ENCODE peak calls at places on chromosomes 12 and 14, in four cellular contexts. V is retinal pigment epithelial cell, L is IMR-90, O is A549. C is an unnamed sample.

GRCh38 chr14:28242895-28243294 is 523.7 kb upstream of the FOXG1 start:
- DNase-seq in V (no peak), O (no peak), L (no peak), C (no peak)

GRCh38 chr12:68854078-68854468 is 46.1 kb downstream of the MDM2 start:
- DNase-seq in L (no peak), V (no peak), O (no peak), C (no peak)

GRCh38 chr14:68695326-68695768 is 97.5 kb downstream of the ZFP36L1 start:
- DNase-seq in V (peak), O (peak), L (peak), C (peak)

GRCh38 chr14:85463512-85463911 is 66.4 kb upstream of the FLRT2 start:
- DNase-seq in O (peak), V (no peak), L (no peak), C (peak)

GRCh38 chr12:66149702-66150398 is 19.3 kb upstream of the LLPH start:
- DNase-seq in O (no peak), L (no peak), V (no peak), C (peak)

GRCh38 chr12:96108321-96108720 is 72.9 kb upstream of the LTA4H start:
- DNase-seq in V (no peak), L (no peak), O (peak), C (peak)

GRCh38 chr12:43899574-43899973 is 63.7 kb downstream of the TMEM117 start:
- DNase-seq in V (no peak), L (no peak), O (no peak), C (no peak)

GRCh38 chr12:18868673-18869072 is 130.8 kb downstream of the CAPZA3 start:
- DNase-seq in V (no peak), O (no peak), L (peak), C (peak)

GRCh38 chr14:60642270-60642789 is 6.9 kb downstream of the SIX1 start:
- DNase-seq in L (no peak), V (no peak), O (no peak), C (no peak)

GRCh38 chr12:18799561-18799960 is 61.6 kb downstream of the CAPZA3 start:
- DNase-seq in L (peak), V (no peak), O (no peak), C (peak)

GRCh38 chr14:88380405-88380804 is 5.1 kb upstream of the SPATA7 start:
- DNase-seq in V (no peak), O (peak), L (peak), C (peak)

GRCh38 chr12:13834241-13834640 is 147.2 kb downstream of the GRIN2B start:
- DNase-seq in V (no peak), O (no peak), L (no peak), C (no peak)

GRCh38 chr12:52025301-52026172 is 18.8 kb downstream of the TAMALIN start:
- DNase-seq in L (peak), V (peak), O (peak), C (peak)

GRCh38 chr14:20631821-20632389 is 9.6 kb downstream of the OR6S1 start:
- DNase-seq in L (peak), O (peak), V (no peak), C (peak)

GRCh38 chr12:111775205-111776193 is 8.8 kb downstream of the ALDH2 start:
- DNase-seq in O (peak), V (no peak), L (peak), C (peak)

GRCh38 chr14:64504897-64505771 is 564 bp downstream of the ZBTB1 start:
- DNase-seq in O (peak), L (peak), V (no peak), C (peak)

GRCh38 chr14:53458368-53458814 is 305.3 kb upstream of the DDHD1 start:
- DNase-seq in L (peak), O (peak), V (peak), C (peak)

GRCh38 chr12:6692888-6693287 is 3.7 kb upstream of the ZNF384 start:
- DNase-seq in V (no peak), L (no peak), O (no peak), C (no peak)

GRCh38 chr12:90851800-90852718 is 102.9 kb downstream of the CCER1 start:
- DNase-seq in V (peak), L (no peak), O (no peak), C (no peak)

GRCh38 chr12:101959607-101960006 is 82.2 kb downstream of the DRAM1 start:
- DNase-seq in L (no peak), O (no peak), V (no peak), C (no peak)

GRCh38 chr14:34220921-34221320 is 241.1 kb downstream of the SPTSSA start:
- DNase-seq in V (no peak), O (no peak), L (no peak), C (no peak)

GRCh38 chr12:101746661-101747060 is 7.4 kb upstream of the SYCP3 start:
- DNase-seq in L (peak), O (no peak), V (no peak), C (peak)

GRCh38 chr14:87066221-87066817 is 926.7 kb downstream of the GALC start:
- DNase-seq in V (no peak), L (peak), O (no peak), C (peak)

GRCh38 chr14:25122188-25122587 is 72.2 kb upstream of the STXBP6 start:
- DNase-seq in O (no peak), L (no peak), V (no peak), C (peak)

GRCh38 chr12:94372379-94372930 is 87.2 kb downstream of the CEP83 start:
- DNase-seq in O (no peak), L (no peak), V (no peak), C (no peak)

GRCh38 chr14:71321556-71322315 is 414.5 kb downstream of the PCNX1 start:
- DNase-seq in V (no peak), O (peak), L (peak), C (peak)

GRCh38 chr14:94307410-94307992 is 14.4 kb upstream of the SERPINA10 start:
- DNase-seq in V (no peak), O (peak), L (no peak), C (peak)

GRCh38 chr12:12837025-12837872 is 24.1 kb downstream of the DDX47 start:
- DNase-seq in V (no peak), L (peak), O (peak), C (peak)

GRCh38 chr14:55877942-55878341 is 240.3 kb upstream of the PELI2 start:
- DNase-seq in V (no peak), O (no peak), L (peak), C (peak)

GRCh38 chr14:55869397-55870049 is 248.7 kb upstream of the PELI2 start:
- DNase-seq in L (no peak), O (no peak), V (no peak), C (no peak)

GRCh38 chr14:55873229-55873628 is 245.0 kb upstream of the PELI2 start:
- DNase-seq in V (no peak), L (no peak), O (no peak), C (no peak)

DNA sequence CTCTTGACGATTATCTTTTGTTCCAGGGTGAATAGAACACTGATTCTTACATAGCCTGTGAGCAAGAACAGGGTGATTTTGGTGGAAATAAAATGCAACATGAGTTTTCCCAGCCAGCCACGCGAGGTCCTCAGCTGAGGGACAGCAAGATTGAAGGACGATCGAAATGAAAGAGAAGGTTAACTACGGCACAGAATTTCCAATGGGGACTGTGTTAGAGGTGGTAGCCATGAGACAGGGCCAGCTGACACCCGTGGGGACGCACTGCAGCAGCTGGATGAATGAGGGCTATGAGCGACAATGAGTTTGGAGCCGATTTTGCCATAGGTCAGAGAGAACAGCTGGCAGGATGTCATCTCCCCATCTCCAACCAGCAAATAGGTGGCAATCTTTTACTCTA is 243.4 kb upstream of the PELI2 start:
- DNase-seq in L (no peak), O (no peak), V (no peak), C (peak)
- H3K4me3 ChIP-seq in L (no peak), O (no peak), V (no peak), C (no peak)

GRCh38 chr12:40263616-40264409 is 39.0 kb downstream of the LRRK2 start:
- DNase-seq in O (no peak), L (peak), V (no peak), C (no peak)
- TF ChIP-seq CTCF in O (no peak), L (no peak), V (no peak), C (no peak)

DNA sequence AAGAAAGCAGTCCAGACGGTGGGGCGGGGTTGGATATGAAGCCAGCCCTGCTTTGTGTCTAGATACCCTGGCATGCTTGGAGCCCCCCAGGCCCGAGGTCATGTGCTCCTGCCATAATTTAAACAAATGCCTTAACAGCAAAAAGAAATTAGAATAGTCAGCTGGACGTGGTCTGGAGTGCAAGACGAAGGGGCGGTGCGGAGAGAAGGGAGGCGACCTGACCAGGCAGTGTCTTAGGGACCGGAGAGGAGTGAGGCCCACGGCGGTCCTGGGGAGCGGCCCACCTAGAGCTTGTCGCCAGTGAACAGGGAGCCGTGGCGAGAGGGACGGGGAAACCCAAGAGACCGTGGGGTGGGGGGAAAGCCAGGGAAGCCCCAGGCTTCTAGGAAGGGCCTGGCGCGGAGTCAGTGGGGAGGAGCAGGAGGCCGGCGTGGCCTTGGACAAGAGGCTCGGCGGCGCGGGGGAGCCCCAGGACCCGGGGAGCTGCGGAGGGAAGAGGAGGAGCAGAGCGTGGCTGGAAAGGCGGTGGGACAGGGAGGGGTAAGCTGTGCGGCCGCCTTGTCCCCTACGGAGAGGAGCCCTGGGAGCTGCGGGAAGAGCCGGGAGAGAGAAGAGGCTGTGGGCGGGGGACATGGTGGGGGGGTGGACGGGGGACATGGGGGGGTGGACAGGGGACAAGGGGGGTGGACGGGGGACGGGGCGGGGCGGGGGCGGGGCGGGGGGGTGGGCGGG is 118.5 kb upstream of the C14orf180 start:
- DNase-seq in V (no peak), O (no peak), L (no peak), C (no peak)
- H3K4me3 ChIP-seq in V (no peak), O (no peak), L (no peak), C (no peak)

GRCh38 chr12:57617942-57618341 is 6.7 kb downstream of the ARHGEF25 start:
- DNase-seq in V (no peak), O (no peak), L (no peak), C (no peak)
- TF ChIP-seq CTCF in V (no peak), O (no peak), L (no peak), C (no peak)

GRCh38 chr14:93115069-93115919 is 431 bp downstream of the ITPK1 start:
- DNase-seq in L (peak), O (peak), V (peak), C (peak)

GRCh38 chr14:93112891-93113677 is 2.6 kb downstream of the ITPK1 start:
- DNase-seq in O (peak), L (peak), V (no peak), C (peak)

GRCh38 chr14:93114713-93115068 is 1.0 kb downstream of the ITPK1 start:
- DNase-seq in V (no peak), O (no peak), L (no peak), C (no peak)

GRCh38 chr14:93114068-93114710 is 1.5 kb downstream of the ITPK1 start:
- DNase-seq in L (no peak), O (no peak), V (no peak), C (no peak)

GRCh38 chr14:93113678-93114067 is 2.1 kb downstream of the ITPK1 start:
- DNase-seq in L (no peak), V (no peak), O (no peak), C (no peak)
- H3K4me3 ChIP-seq in L (no peak), V (peak), O (peak), C (no peak)

DNA sequence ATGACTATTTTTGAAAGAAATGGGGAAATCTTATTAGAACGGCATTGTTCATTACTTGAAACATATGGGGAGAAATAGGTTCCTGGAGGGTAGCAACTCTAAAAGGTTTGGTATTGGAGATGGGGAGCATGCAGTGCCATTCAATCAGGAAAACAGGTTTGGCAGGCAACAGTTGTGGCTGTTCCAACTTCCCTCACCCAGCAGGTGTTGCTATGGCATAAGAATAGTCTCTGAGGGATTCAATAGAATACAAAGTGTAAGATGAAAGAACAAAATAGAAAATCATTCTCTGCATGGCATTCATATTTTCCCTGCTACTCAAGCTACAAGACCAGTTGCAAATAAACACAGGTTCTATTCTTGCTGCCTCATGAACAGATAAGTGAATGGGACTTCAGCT is 393.3 kb upstream of the RPL10L start:
- DNase-seq in O (no peak), V (no peak), L (no peak), C (no peak)
- TF ChIP-seq CTCF in O (no peak), V (peak), L (no peak), C (no peak)

C was measured in cardiac fibroblast.